ENCODE peak calls at places on chromosomes 5 and 9, in ten cellular contexts. Z is HFF-Myc, X is IMR-90, Q is WERI-Rb-1, F is astrocyte of the spinal cord, S is neural progenitor cell, L is sigmoid colon, J is A549, W is BJ, E is endothelial cell of umbilical vein. K is an unnamed sample.

GRCh38 chr9:128642675-128643074 is 14.0 kb downstream of the DYNC2I2 start:
- DNase-seq in Z (no peak), X (no peak), Q (no peak), F (no peak), S (no peak), L (no peak), J (no peak), W (no peak), E (no peak), K (no peak)

GRCh38 chr5:151775025-151775606 is 3.4 kb downstream of the G3BP1 start:
- DNase-seq in Z (no peak), X (no peak), Q (no peak), F (no peak), S (no peak), L (no peak), J (no peak), W (no peak), E (no peak), K (no peak)

GRCh38 chr9:72952914-72953313 is at the start of gene ALDH1A1:
- DNase-seq in Z (no peak), X (no peak), Q (no peak), F (no peak), S (no peak), L (no peak), J (no peak), W (peak; percentile 44), E (peak; percentile 73), K (no peak)

GRCh38 chr5:76953551-76954382 is 922 bp downstream of the CRHBP start:
- DNase-seq in Z (no peak), X (no peak), Q (no peak), F (peak; percentile 58), S (peak; percentile 63), L (no peak), J (no peak), W (no peak), E (peak; percentile 20), K (no peak)

GRCh38 chr5:148960070-148960769 is 102.6 kb downstream of the SH3TC2 start:
- DNase-seq in Z (no peak), X (no peak), Q (no peak), F (no peak), S (no peak), L (peak; percentile 14), J (no peak), W (no peak), E (no peak), K (no peak)

GRCh38 chr5:43315697-43316096 is 2.5 kb upstream of the HMGCS1 start:
- DNase-seq in Z (no peak), X (no peak), Q (no peak), F (no peak), S (no peak), L (no peak), J (no peak), W (no peak), E (no peak), K (no peak)

GRCh38 chr9:114285166-114285867 is 37.6 kb upstream of the ORM1 start:
- DNase-seq in Z (peak; percentile 87), X (peak; percentile 94), Q (peak; percentile 9), F (peak; percentile 96), S (peak; percentile 48), L (peak; percentile 62), J (no peak), W (peak; percentile 74), E (peak; percentile 37), K (peak; percentile 76)

GRCh38 chr5:150406120-150407096 is 6.3 kb downstream of the CD74 start:
- DNase-seq in Z (no peak), X (no peak), Q (no peak), F (no peak), S (no peak), L (no peak), J (no peak), W (no peak), E (no peak), K (no peak)

GRCh38 chr5:14669975-14670374 is 5.5 kb downstream of the OTULIN start:
- DNase-seq in Z (no peak), X (peak; percentile 25), Q (no peak), F (peak; percentile 56), S (no peak), L (no peak), J (no peak), W (no peak), E (no peak), K (no peak)

GRCh38 chr9:133809335-133809734 is 71.2 kb upstream of the SARDH start:
- DNase-seq in Z (no peak), X (no peak), Q (no peak), F (no peak), S (no peak), L (no peak), J (no peak), W (no peak), E (no peak), K (no peak)

GRCh38 chr5:180111273-180111695 is 39.7 kb upstream of the RNF130 start:
- DNase-seq in Z (no peak), X (no peak), Q (no peak), F (no peak), S (no peak), L (peak; percentile 37), J (no peak), W (no peak), E (no peak), K (no peak)

GRCh38 chr5:39231705-39232525 is 12.6 kb upstream of the FYB1 start:
- DNase-seq in Z (no peak), X (no peak), Q (no peak), F (peak; percentile 5), S (no peak), L (no peak), J (no peak), W (no peak), E (peak; percentile 84), K (peak; percentile 86)

GRCh38 chr5:109823597-109823996 is 133.9 kb downstream of the MAN2A1 start:
- DNase-seq in Z (no peak), X (peak; percentile 67), Q (no peak), F (no peak), S (no peak), L (no peak), J (peak; percentile 6), W (no peak), E (no peak), K (no peak)

GRCh38 chr9:27414215-27414731 is 109.8 kb upstream of the IFNK start:
- DNase-seq in Z (no peak), X (no peak), Q (no peak), F (no peak), S (no peak), L (peak; percentile 75), J (no peak), W (no peak), E (no peak), K (no peak)

GRCh38 chr9:9275656-9276055 is 1337.1 kb downstream of the PTPRD start:
- DNase-seq in Z (no peak), X (no peak), Q (no peak), F (no peak), S (no peak), L (no peak), J (no peak), W (no peak), E (no peak), K (no peak)

GRCh38 chr9:38251461-38251860 is 141.0 kb upstream of the ALDH1B1 start:
- DNase-seq in Z (no peak), X (no peak), Q (peak; percentile 35), F (no peak), S (no peak), L (no peak), J (no peak), W (no peak), E (no peak), K (no peak)

GRCh38 chr5:142143878-142144277 is 35.3 kb downstream of the NDFIP1 start:
- DNase-seq in Z (no peak), X (peak; percentile 58), Q (no peak), F (peak; percentile 36), S (peak; percentile 30), L (no peak), J (peak; percentile 40), W (no peak), E (peak; percentile 58), K (no peak)

GRCh38 chr9:38183994-38184568 is 115.1 kb upstream of the SHB start:
- DNase-seq in Z (peak; percentile 22), X (no peak), Q (no peak), F (peak; percentile 28), S (no peak), L (no peak), J (no peak), W (no peak), E (no peak), K (no peak)

GRCh38 chr9:70947086-70947485 is 174.3 kb downstream of the TRPM3 start:
- DNase-seq in Z (no peak), X (peak; percentile 27), Q (no peak), F (peak; percentile 46), S (no peak), L (no peak), J (no peak), W (no peak), E (no peak), K (no peak)

DNA sequence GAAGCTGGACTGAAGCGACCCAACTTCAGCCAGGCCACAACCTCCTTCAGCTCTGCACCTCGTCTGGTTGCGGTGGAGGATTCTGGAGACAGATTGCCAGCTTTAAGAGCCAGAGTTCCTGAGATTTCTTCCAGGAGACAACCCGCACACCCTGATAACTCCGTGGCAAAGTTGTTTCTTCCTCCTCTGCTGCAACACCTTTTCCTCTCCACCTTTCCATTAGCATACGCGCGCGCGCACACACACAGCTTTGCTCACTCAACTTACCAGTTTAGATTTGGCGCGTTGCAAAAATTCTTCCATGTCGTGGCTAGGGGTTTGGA is 292 bp downstream of the PRUNE2 start:
- DNase-seq in Z (no peak), X (no peak), Q (no peak), F (no peak), S (no peak), L (no peak), J (no peak), W (no peak), E (no peak), K (no peak)
- H3K4me3 ChIP-seq in Z (peak overlapping the region; percentile 39), X (peak overlapping the region; percentile 42), Q (peak overlapping the region; percentile 75), F (peak overlapping the region; percentile 55), S (peak overlapping the region; percentile 61), L (peak overlapping the region; percentile 72), J (peak overlapping the region; percentile 43), W (peak overlapping the region; percentile 41), E (no peak overlapping the region), K (peak overlapping the region; percentile 43)

GRCh38 chr5:132414634-132415377 is 45.3 kb downstream of the SLC22A5 start:
- DNase-seq in Z (no peak), X (no peak), Q (no peak), F (peak; percentile 68), S (no peak), L (peak; percentile 37), J (peak; percentile 60), W (no peak), E (peak; percentile 73), K (peak; percentile 77)
- TF ChIP-seq CTCF in Z (no peak), X (no peak), Q (no peak), F (no peak), S (no peak), L (no peak), J (no peak), W (no peak), E (no peak), K (no peak)

GRCh38 chr9:94169978-94170377 is 85.7 kb downstream of the PTPDC1 start:
- DNase-seq in Z (no peak), X (no peak), Q (no peak), F (no peak), S (no peak), L (no peak), J (no peak), W (no peak), E (no peak), K (no peak)
- H3K4me3 ChIP-seq in Z (peak overlapping the region; percentile 87), X (no peak overlapping the region), Q (no peak overlapping the region), F (peak overlapping the region; percentile 64), S (no peak overlapping the region), L (peak overlapping the region; percentile 92), J (peak overlapping the region; percentile 96), W (no peak overlapping the region), E (peak overlapping the region; percentile 99), K (peak overlapping the region; percentile 90)

GRCh38 chr5:98121036-98121936 is 652.2 kb upstream of the RGMB start:
- DNase-seq in Z (no peak), X (no peak), Q (peak; percentile 16), F (no peak), S (no peak), L (no peak), J (no peak), W (no peak), E (no peak), K (no peak)
- TF ChIP-seq CTCF in Z (no peak), X (no peak), Q (no peak), F (no peak), S (no peak), L (no peak), J (no peak), W (no peak), E (no peak), K (no peak)

K was measured in retinal pigment epithelial cell.